ENCODE peak calls at places on chromosome 21, in five cellular contexts. P, E, H, K and D are unnamed samples.
A peak's percentile ranks its signal among the peaks of the same experiment; 100 is the strongest.

GRCh38 chr21:38859852-38860251 is 54.1 kb downstream of the ETS2 start:
- DNase-seq in P (no peak), E (no peak), H (peak; percentile 17), K (no peak), D (no peak)

GRCh38 chr21:46354518-46354917 is 30.6 kb downstream of the PCNT start:
- DNase-seq in P (no peak), K (no peak), H (no peak), E (no peak), D (no peak)

GRCh38 chr21:21860888-21861287 is 862.7 kb downstream of the NCAM2 start:
- DNase-seq in K (no peak), E (no peak), P (no peak), H (peak; percentile 12), D (no peak)

GRCh38 chr21:29704719-29705118 is 235.1 kb downstream of the GRIK1 start:
- DNase-seq in H (no peak), K (no peak), E (no peak), P (no peak), D (no peak)

GRCh38 chr21:16588433-16588860 is 858.7 kb downstream of the USP25 start:
- DNase-seq in H (peak; percentile 28), P (peak; percentile 51), E (peak; percentile 13), K (peak; percentile 38), D (no peak)

GRCh38 chr21:42757826-42758655 is 104.6 kb downstream of the PDE9A start:
- DNase-seq in P (no peak), E (no peak), K (no peak), H (no peak), D (no peak)

GRCh38 chr21:21148009-21148408 is 149.8 kb downstream of the NCAM2 start:
- DNase-seq in K (no peak), P (no peak), E (no peak), H (no peak), D (no peak)

GRCh38 chr21:36205962-36206361 is 49.3 kb downstream of the DOP1B start:
- DNase-seq in H (no peak), P (no peak), E (no peak), K (no peak), D (no peak)

GRCh38 chr21:35108887-35109286 is 59.8 kb upstream of the RUNX1 start:
- DNase-seq in K (no peak), E (no peak), P (no peak), H (no peak), D (no peak)

GRCh38 chr21:29656504-29657227 is 283.1 kb downstream of the GRIK1 start:
- DNase-seq in E (no peak), K (no peak), P (no peak), H (peak; percentile 54), D (no peak)

GRCh38 chr21:42781150-42781980 is 98.0 kb downstream of the WDR4 start:
- DNase-seq in P (no peak), H (peak; percentile 36), K (no peak), E (no peak), D (no peak)

GRCh38 chr21:36893581-36893980 is 72.9 kb downstream of the HLCS start:
- DNase-seq in P (no peak), H (no peak), E (no peak), K (no peak), D (no peak)

GRCh38 chr21:43317959-43318358 is 109.0 kb downstream of the SIK1 start:
- DNase-seq in P (no peak), E (no peak), H (no peak), K (no peak), D (no peak)

GRCh38 chr21:42677339-42678117 is 24.1 kb downstream of the PDE9A start:
- DNase-seq in E (no peak), K (no peak), H (peak; percentile 62), P (no peak), D (no peak)

GRCh38 chr21:25359724-25360123 is 247.6 kb downstream of the MRPL39 start:
- DNase-seq in H (peak; percentile 52), P (no peak), E (no peak), K (no peak), D (no peak)

GRCh38 chr21:14273736-14274538 is 58.0 kb downstream of the RBM11 start:
- DNase-seq in H (no peak), P (peak; percentile 71), K (peak; percentile 85), E (no peak), D (no peak)

GRCh38 chr21:31724552-31724951 is 7.4 kb downstream of the SCAF4 start:
- DNase-seq in H (no peak), E (no peak), P (no peak), K (no peak), D (no peak)

GRCh38 chr21:36320421-36321324 is 676 bp downstream of the MORC3 start:
- DNase-seq in P (peak; percentile 74), K (peak; percentile 66), E (peak; percentile 10), H (peak; percentile 70), D (peak; percentile 14)

GRCh38 chr21:37742532-37742931 is 173.7 kb downstream of the KCNJ6 start:
- DNase-seq in E (no peak), H (no peak), P (no peak), K (no peak), D (no peak)

GRCh38 chr21:35641271-35642016 is 418.9 kb downstream of the SETD4 start:
- DNase-seq in E (no peak), K (no peak), H (no peak), P (no peak), D (no peak)

GRCh38 chr21:14078746-14079375 is 131.9 kb downstream of the LIPI start:
- DNase-seq in H (no peak), E (no peak), K (no peak), P (no peak), D (no peak)

GRCh38 chr21:15729346-15729673 is 472 bp upstream of the USP25 start:
- DNase-seq in H (no peak), K (no peak), P (no peak), E (no peak), D (no peak)

GRCh38 chr21:15005391-15005790 is 59.4 kb downstream of the NRIP1 start:
- DNase-seq in H (no peak), P (no peak), E (no peak), K (no peak), D (no peak)

GRCh38 chr21:36456714-36457399 is 23.1 kb downstream of the CLDN14 start:
- DNase-seq in H (no peak), K (no peak), P (no peak), E (no peak), D (no peak)

GRCh38 chr21:30818837-30819236 is 5.8 kb upstream of the KRTAP8-1 start:
- DNase-seq in E (no peak), H (no peak), K (no peak), P (no peak), D (no peak)

GRCh38 chr21:43333301-43334062 is 93.4 kb downstream of the SIK1 start:
- DNase-seq in E (no peak), K (peak; percentile 74), H (peak; percentile 95), P (peak; percentile 31), D (no peak)

GRCh38 chr21:46554431-46555224 is 50.3 kb downstream of the S100B start:
- DNase-seq in E (no peak), H (no peak), K (peak; percentile 28), P (no peak), D (no peak)

GRCh38 chr21:28633803-28634572 is 358.7 kb downstream of the LTN1 start:
- DNase-seq in H (peak; percentile 91), P (peak; percentile 32), E (peak; percentile 36), K (no peak), D (no peak)

GRCh38 chr21:38774152-38774551 is 31.6 kb upstream of the ETS2 start:
- DNase-seq in E (no peak), K (no peak), P (no peak), H (no peak), D (no peak)

GRCh38 chr21:14877581-14878228 is 187.1 kb downstream of the NRIP1 start:
- DNase-seq in E (no peak), K (no peak), H (peak; percentile 97), P (no peak), D (no peak)

GRCh38 chr21:31108969-31109368 is 70.7 kb upstream of the KRTAP19-8 start:
- DNase-seq in H (peak; percentile 45), E (no peak), P (no peak), K (no peak), D (no peak)

GRCh38 chr21:46352913-46353312 is 29.0 kb downstream of the PCNT start:
- DNase-seq in K (no peak), E (no peak), P (no peak), H (no peak), D (no peak)

GRCh38 chr21:32826317-32827167 is 55.0 kb upstream of the PAXBP1 start:
- DNase-seq in H (peak; percentile 72), P (no peak), K (no peak), E (no peak), D (no peak)

GRCh38 chr21:20527691-20528090 is 470.5 kb upstream of the NCAM2 start:
- DNase-seq in P (no peak), H (no peak), K (no peak), E (no peak), D (no peak)

DNA sequence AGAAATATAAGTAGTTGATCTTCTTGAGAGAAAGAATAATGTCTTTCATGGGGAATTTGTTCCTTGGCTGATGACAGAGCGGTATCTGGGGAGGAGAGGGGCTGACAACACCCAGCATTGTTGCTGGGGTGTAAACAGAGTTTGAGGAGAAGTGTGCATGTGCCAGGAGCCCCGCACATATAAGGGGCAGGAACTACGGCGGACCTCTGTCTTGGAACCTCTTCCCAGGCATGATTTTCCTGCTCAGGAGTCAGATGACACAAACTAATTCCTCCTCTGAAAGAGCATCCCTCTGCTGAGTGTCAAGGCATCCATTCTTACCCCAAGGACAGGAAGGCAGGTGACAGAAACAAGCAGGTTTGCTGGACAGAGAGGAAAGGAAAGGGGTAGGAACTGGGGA is 119.1 kb downstream of the TPTE start:
- DNase-seq in H (no peak), E (no peak), K (no peak), P (no peak), D (no peak)
- H3K9me3 ChIP-seq in H (peaks cover 44% of the 10 kb centered on the region), E (peaks cover 13% of the 10 kb centered on the region), K (peaks cover 15% of the 10 kb centered on the region), P (peaks cover 14% of the 10 kb centered on the region), D (peaks cover 6% of the 10 kb centered on the region)

DNA sequence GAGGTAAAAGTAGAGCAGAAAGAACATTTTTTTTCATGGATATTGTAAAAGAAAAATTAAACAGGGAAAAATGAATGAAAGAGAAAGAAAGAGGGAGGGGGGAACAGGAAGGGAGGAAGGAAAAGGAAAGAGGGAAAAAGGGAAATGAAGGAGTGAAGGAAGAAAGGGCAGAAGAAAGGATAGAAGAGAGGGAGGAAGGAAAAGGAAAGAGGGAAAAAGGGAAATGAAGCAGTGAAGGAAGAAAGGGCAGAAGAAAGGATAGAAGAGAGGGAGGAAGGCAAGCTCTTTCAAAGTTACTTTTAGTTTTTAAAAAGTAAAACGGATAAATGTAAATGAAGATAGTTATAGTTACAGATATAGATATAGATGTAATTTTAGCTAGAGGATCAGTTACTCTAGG is 1676.7 kb downstream of the MRPL39 start:
- DNase-seq in P (no peak), H (no peak), K (no peak), E (no peak), D (no peak)
- H3K9me3 ChIP-seq in P (no peaks in the 10 kb centered on the region), H (no peaks in the 10 kb centered on the region), K (no peaks in the 10 kb centered on the region), E (no peaks in the 10 kb centered on the region), D (no peaks in the 10 kb centered on the region)

GRCh38 chr21:45269861-45270260 is 17.8 kb downstream of the POFUT2 start:
- DNase-seq in E (no peak), H (no peak), P (no peak), K (no peak), D (no peak)
- H3K9me3 ChIP-seq in E (no peaks in the 10 kb centered on the region), H (no peaks in the 10 kb centered on the region), P (no peaks in the 10 kb centered on the region), K (peaks cover 2% of the 10 kb centered on the region), D (peaks cover 8% of the 10 kb centered on the region)

DNA sequence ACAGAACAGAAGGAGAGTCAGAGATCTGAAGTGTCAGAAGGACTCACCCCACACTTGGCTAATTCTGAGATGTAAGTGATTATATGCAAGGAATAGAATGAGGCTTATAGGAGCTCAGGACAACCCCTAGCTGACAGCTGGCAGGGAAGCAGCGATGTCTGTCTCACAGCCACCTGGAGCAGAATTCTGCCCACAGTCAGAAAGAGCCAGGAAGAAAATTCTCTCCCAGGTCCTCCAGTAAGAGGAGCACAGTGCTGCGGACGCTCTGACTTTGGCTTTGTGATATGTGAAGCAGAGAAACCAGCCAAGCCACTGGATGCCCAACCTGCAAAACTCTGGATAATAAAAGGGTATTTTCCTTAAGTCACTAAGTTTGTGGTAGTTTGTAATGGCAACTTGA is 388.4 kb downstream of the PCP4 start:
- DNase-seq in E (no peak), H (no peak), P (no peak), K (no peak), D (no peak)
- H3K9me3 ChIP-seq in E (no peaks in the 10 kb centered on the region), H (peaks cover 45% of the 10 kb centered on the region), P (no peaks in the 10 kb centered on the region), K (peaks cover 6% of the 10 kb centered on the region), D (no peaks in the 10 kb centered on the region)